ENCODE peak calls at places on chromosomes 11 and 22, in six cellular contexts. S is GM20000, B is GM12865, K is GM23338, O is adrenal gland, P is neural progenitor cell. X is an unnamed sample.

GRCh38 chr11:69394902-69395690 is 86.4 kb upstream of the LINC01488 start:
- DNase-seq in P (no peak), S (no peak), K (no peak), O (no peak), B (no peak), X (no peak)

GRCh38 chr11:18088371-18088770 is 17.5 kb downstream of the SAAL1 start:
- DNase-seq in K (no peak), S (no peak), B (no peak), O (no peak), P (no peak), X (no peak)

GRCh38 chr22:39444247-39444800 is 12.5 kb upstream of the MGAT3 start:
- DNase-seq in S (no peak), K (no peak), O (no peak), B (no peak), P (no peak), X (no peak)

GRCh38 chr11:59097113-59097708 is 9.8 kb upstream of the FAM111B start:
- DNase-seq in K (peak), P (peak), S (no peak), O (peak), B (peak), X (peak)

GRCh38 chr22:24819487-24819886 is 13.5 kb downstream of the SGSM1 start:
- DNase-seq in S (no peak), K (no peak), B (no peak), O (no peak), P (no peak), X (no peak)

GRCh38 chr11:32154275-32154674 is 63.4 kb downstream of the RCN1 start:
- DNase-seq in P (no peak), K (peak), S (peak), B (peak), O (no peak), X (no peak)

GRCh38 chr11:32087602-32088001 is 3.3 kb upstream of the RCN1 start:
- DNase-seq in K (no peak), O (no peak), B (no peak), P (no peak), S (no peak), X (no peak)

GRCh38 chr11:33064033-33064825 is 24.9 kb downstream of the TCP11L1 start:
- DNase-seq in S (peak), B (peak), O (no peak), P (no peak), K (peak), X (no peak)

GRCh38 chr22:36467946-36468345 is 13.5 kb downstream of the TXN2 start:
- DNase-seq in K (no peak), B (no peak), P (no peak), S (no peak), O (no peak), X (peak)

GRCh38 chr11:33936745-33937612 is 45.1 kb upstream of the LMO2 start:
- DNase-seq in K (no peak), O (peak), B (no peak), P (no peak), S (no peak), X (no peak)

GRCh38 chr22:44068422-44069191 is 44.5 kb downstream of the PARVB start:
- DNase-seq in P (no peak), K (no peak), O (no peak), B (peak), S (peak), X (peak)

GRCh38 chr11:3990406-3990805 is 104.2 kb upstream of the RRM1 start:
- DNase-seq in O (no peak), B (no peak), S (no peak), P (no peak), K (no peak), X (no peak)

GRCh38 chr11:131662310-131662709 is 291.9 kb downstream of the NTM start:
- DNase-seq in B (no peak), O (no peak), K (no peak), S (no peak), P (no peak), X (no peak)

GRCh38 chr11:50412832-50413231 is 380.2 kb downstream of the OR4C45 start:
- DNase-seq in S (no peak), K (no peak), P (no peak), O (no peak), B (no peak), X (no peak)

GRCh38 chr11:111792955-111793500 is 26.8 kb upstream of the PPP2R1B start:
- DNase-seq in B (no peak), S (no peak), O (no peak), K (no peak), P (no peak), X (no peak)

GRCh38 chr11:12092714-12093113 is 17.7 kb upstream of the MICAL2 start:
- DNase-seq in K (no peak), S (no peak), B (no peak), P (peak), O (no peak), X (no peak)

GRCh38 chr22:37274380-37274862 is 7.9 kb upstream of the CYTH4 start:
- DNase-seq in S (peak), B (peak), P (no peak), O (no peak), K (no peak), X (no peak)

GRCh38 chr11:77073328-77074001 is 6.7 kb downstream of the CAPN5 start:
- DNase-seq in P (no peak), B (no peak), K (no peak), O (peak), S (peak), X (no peak)

GRCh38 chr22:30425327-30425615 is 297 bp upstream of the MTFP1 start:
- DNase-seq in S (no peak), B (no peak), K (no peak), P (no peak), O (no peak), X (no peak)

GRCh38 chr22:29306830-29307657 is 594 bp downstream of the GAS2L1 start:
- DNase-seq in B (no peak), S (peak), P (peak), O (peak), K (peak), X (peak)

GRCh38 chr11:3137486-3138177 is 27.5 kb downstream of the OSBPL5 start:
- DNase-seq in B (no peak), P (no peak), K (no peak), S (no peak), O (no peak), X (no peak)

GRCh38 chr11:57288771-57289579 is 35.8 kb downstream of the TNKS1BP1 start:
- DNase-seq in K (peak), O (no peak), B (no peak), P (peak), S (no peak), X (no peak)

GRCh38 chr11:105670811-105671210 is 60.9 kb downstream of the GRIA4 start:
- DNase-seq in K (no peak), S (no peak), P (no peak), B (no peak), O (no peak), X (peak)

GRCh38 chr22:29330753-29331152 is 15.3 kb upstream of the RASL10A start:
- DNase-seq in K (no peak), P (no peak), S (no peak), B (no peak), O (peak), X (no peak)

GRCh38 chr22:32920032-32920628 is 118.6 kb downstream of the TIMP3 start:
- DNase-seq in O (peak), S (no peak), B (no peak), P (no peak), K (no peak), X (no peak)

GRCh38 chr22:20111045-20111688 is 4.7 kb upstream of the RANBP1 start:
- DNase-seq in P (peak), B (peak), K (peak), O (no peak), S (peak), X (peak)

GRCh38 chr11:48210052-48210451 is 6.6 kb upstream of the OR4B1 start:
- DNase-seq in B (peak), S (no peak), O (no peak), K (peak), P (no peak), X (peak)
- TF ChIP-seq CTCF in B (no peak), S (no peak), O (no peak), K (no peak), P (no peak), X (no peak)

GRCh38 chr22:27687984-27688545 is 113.5 kb downstream of the MN1 start:
- DNase-seq in S (no peak), K (peak), P (no peak), B (no peak), O (no peak), X (no peak)

GRCh38 chr22:27690596-27690995 is 111.0 kb downstream of the MN1 start:
- DNase-seq in P (no peak), B (no peak), K (no peak), O (no peak), S (no peak), X (no peak)

GRCh38 chr22:27689664-27690063 is 111.9 kb downstream of the MN1 start:
- DNase-seq in K (no peak), B (no peak), S (no peak), O (no peak), P (no peak), X (no peak)

GRCh38 chr22:27697888-27698287 is 103.7 kb downstream of the MN1 start:
- DNase-seq in B (no peak), O (no peak), S (no peak), K (no peak), P (no peak), X (no peak)

DNA sequence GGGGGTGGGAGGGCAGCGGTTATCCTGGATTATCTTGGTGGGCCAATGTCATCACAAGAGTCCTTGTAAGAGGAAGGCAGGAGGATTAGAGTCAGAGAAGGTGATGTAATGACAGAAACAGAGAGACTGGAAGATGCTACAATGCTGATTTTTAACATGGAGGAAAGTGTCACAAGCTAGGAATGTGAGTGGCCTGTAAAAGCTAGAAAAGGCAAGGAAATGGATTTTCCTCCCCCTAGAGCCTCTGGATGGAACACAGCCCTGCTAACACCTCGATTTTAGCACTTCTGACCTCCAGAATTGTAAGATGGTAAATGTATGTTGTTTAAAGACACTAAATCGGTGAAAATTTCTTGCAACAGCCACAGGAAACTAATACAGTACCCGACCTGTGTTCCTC is 109.3 kb downstream of the MN1 start:
- DNase-seq in O (no peak), B (no peak), K (no peak), P (no peak), S (no peak), X (no peak)
- TF ChIP-seq CTCF in O (no peak), B (no peak), K (no peak), P (no peak), S (no peak), X (no peak)

GRCh38 chr11:65627202-65627601 is 10.7 kb upstream of the SIPA1 start:
- DNase-seq in K (no peak), B (no peak), P (no peak), S (no peak), O (no peak), X (no peak)
- TF ChIP-seq CTCF in K (no peak), B (no peak), P (no peak), S (no peak), O (no peak), X (no peak)

GRCh38 chr11:84146826-84147225 is 860.7 kb upstream of the CCDC90B start:
- DNase-seq in K (peak), S (no peak), B (no peak), O (no peak), P (peak), X (no peak)
- TF ChIP-seq CTCF in K (peak), S (no peak), B (no peak), O (no peak), P (peak), X (no peak)

GRCh38 chr22:22767876-22768602 is 119.6 kb upstream of the IGLL5 start:
- DNase-seq in K (peak), S (no peak), P (peak), B (no peak), O (peak), X (peak)
- TF ChIP-seq CTCF in K (peak), S (no peak), P (peak), B (no peak), O (no peak), X (no peak)

GRCh38 chr11:107858217-107859070 is at the start of gene SLC35F2:
- DNase-seq in P (peak), B (peak), K (peak), O (peak), S (peak), X (peak)

GRCh38 chr11:107860688-107861087 is 2.1 kb upstream of the SLC35F2 start:
- DNase-seq in P (no peak), O (no peak), K (peak), S (no peak), B (no peak), X (no peak)

GRCh38 chr11:107857550-107858216 is 904 bp downstream of the SLC35F2 start:
- DNase-seq in B (peak), P (no peak), O (no peak), K (no peak), S (no peak), X (no peak)

GRCh38 chr11:107856981-107857517 is 1.5 kb downstream of the SLC35F2 start:
- DNase-seq in P (no peak), B (no peak), S (no peak), O (no peak), K (no peak), X (no peak)

GRCh38 chr11:107859459-107860239 is 1.1 kb upstream of the SLC35F2 start:
- DNase-seq in B (peak), O (peak), K (peak), S (peak), P (peak), X (peak)
- TF ChIP-seq CTCF in B (no peak), O (no peak), K (no peak), S (no peak), P (no peak), X (no peak)

DNA sequence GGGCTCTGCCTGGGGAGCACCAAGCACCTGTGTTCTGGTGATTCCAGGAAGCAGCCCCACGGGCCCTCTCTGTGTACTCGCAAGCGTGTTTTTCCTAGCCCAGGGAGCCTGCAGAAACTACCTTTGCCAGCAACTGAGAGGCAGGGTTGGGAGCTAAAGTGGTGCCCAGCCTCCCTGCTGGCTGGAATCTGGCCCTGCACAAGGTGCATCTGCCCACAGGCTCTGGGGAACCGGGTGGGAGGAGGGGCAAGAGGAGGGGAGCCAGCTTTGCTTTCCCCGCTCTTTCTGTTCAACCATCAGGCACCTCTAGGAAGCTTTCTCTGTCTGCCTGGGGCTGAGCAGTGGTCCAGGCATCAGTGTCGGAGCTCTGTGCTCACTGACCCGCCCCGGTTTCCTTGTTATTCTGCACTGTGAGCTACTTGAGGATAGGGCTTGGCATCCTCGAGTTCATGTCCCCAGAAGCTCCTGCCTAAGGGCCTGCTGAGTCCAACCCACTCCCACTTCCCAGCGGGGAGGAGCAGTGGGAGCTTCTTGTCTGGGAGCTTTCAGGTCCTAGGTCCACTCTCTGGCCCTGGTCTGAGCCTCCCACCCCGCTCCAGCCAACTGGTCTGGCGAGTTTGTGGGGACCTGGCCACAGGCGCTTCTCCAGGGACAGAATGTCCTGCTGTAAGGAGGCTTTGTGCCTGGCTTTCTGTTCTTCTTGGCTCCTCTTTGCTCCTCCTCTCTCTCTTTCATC is 14.9 kb downstream of the DAGLA start:
- DNase-seq in B (no peak), P (peak), O (no peak), K (peak), S (no peak), X (no peak)
- TF ChIP-seq CTCF in B (no peak), P (peak), O (no peak), K (peak), S (no peak), X (no peak)

DNA sequence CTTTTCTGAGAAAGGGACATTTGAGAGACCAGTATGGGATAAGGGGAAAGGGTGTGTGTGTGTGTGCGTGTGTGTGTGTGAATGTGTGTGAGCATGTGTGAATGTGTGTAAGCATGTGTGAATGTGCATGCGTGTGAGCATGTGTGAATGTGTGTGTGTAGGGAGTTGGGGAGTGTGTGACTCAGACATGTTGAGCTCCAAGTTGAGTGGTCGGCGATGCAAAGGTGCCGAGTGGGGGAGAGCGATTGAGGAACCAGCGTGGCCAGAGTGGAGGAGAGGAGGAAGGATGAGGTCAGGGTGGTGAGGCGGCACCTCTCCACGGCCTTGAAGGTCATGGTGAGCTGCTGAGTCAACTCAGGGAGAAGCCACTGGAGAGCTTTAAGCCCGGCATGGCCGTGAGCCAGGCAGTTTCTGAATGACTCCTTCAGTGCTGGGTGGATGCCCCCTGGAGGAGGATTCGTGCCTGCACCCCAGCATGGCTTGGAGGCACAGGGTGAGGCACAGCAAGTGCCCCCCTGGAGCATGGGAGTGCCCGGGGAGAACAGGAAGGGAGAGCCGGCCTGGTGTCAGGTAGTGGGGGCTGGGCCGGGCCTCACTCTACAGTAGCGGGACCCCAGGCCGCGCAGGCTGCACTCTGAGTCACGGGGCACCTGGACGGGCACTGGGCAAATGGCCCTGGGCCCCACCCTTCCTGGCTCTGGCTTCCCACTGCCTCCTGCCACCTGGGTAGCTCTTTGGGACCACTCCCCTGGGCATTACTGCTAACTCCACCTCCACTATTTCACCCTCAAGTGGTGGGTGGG is 8.2 kb upstream of the CCDC88B start:
- DNase-seq in K (peak), S (peak), B (peak), O (peak), P (no peak), X (peak)
- TF ChIP-seq CTCF in K (peak), S (peak), B (peak), O (peak), P (peak), X (peak)

GRCh38 chr11:103832762-103833161 is 203.7 kb upstream of the DDI1 start:
- DNase-seq in P (no peak), O (no peak), B (no peak), K (no peak), S (no peak), X (no peak)
- TF ChIP-seq CTCF in P (no peak), O (no peak), B (no peak), K (no peak), S (no peak), X (no peak)

X was measured in activated CD8-positive, alpha-beta T cell treated with anti-CD3 and anti-CD28 coated beads for 36 hours.